ENCODE peak calls at places on chromosomes 2 and 18, in ten cellular contexts. A is thyroid gland; G is AG10803; E is activated CD4-positive, alpha-beta T cell treated with anti-CD3 and anti-CD28 coated beads for 48 hours; J is GM03348; C is ELF-1; B is astrocyte of the hippocampus; R is tibial artery; Y is omental fat pad; D is amniotic stem cell. P is an unnamed sample.

GRCh38 chr2:191171708-191172355 is 21.0 kb upstream of the STAT4 start:
- DNase-seq in A (no peak), G (peak), E (no peak), J (peak), C (no peak), B (peak), R (no peak), Y (no peak), D (peak), P (peak)

GRCh38 chr2:68251855-68252406 is 401 bp downstream of the PPP3R1 start:
- DNase-seq in A (peak), G (no peak), E (peak), J (peak), C (peak), B (peak), R (no peak), Y (no peak), D (no peak), P (no peak)

GRCh38 chr2:42804891-42805290 is 12.5 kb upstream of the HAAO start:
- DNase-seq in A (no peak), G (no peak), E (no peak), J (no peak), C (no peak), B (no peak), R (no peak), Y (no peak), D (no peak), P (no peak)

GRCh38 chr2:26469092-26469710 is 8.7 kb downstream of the OTOF start:
- DNase-seq in A (peak), G (peak), E (peak), J (peak), C (peak), B (peak), R (no peak), Y (no peak), D (no peak), P (peak)

GRCh38 chr18:58239879-58240278 is 195.9 kb downstream of the NEDD4L start:
- DNase-seq in A (no peak), G (no peak), E (no peak), J (no peak), C (no peak), B (no peak), R (no peak), Y (no peak), D (no peak), P (no peak)

GRCh38 chr2:100643906-100644501 is 81.2 kb downstream of the PDCL3 start:
- DNase-seq in A (no peak), G (no peak), E (no peak), J (no peak), C (no peak), B (no peak), R (no peak), Y (no peak), D (no peak), P (no peak)

GRCh38 chr2:239832101-239832994 is 192.8 kb downstream of the NDUFA10 start:
- DNase-seq in A (no peak), G (no peak), E (no peak), J (no peak), C (no peak), B (no peak), R (peak), Y (no peak), D (no peak), P (no peak)

GRCh38 chr2:85308951-85309555 is 18.7 kb downstream of the TGOLN2 start:
- DNase-seq in A (peak), G (peak), E (no peak), J (peak), C (no peak), B (peak), R (peak), Y (no peak), D (peak), P (no peak)

GRCh38 chr2:224520064-224520463 is 65.1 kb downstream of the CUL3 start:
- DNase-seq in A (no peak), G (peak), E (peak), J (peak), C (no peak), B (peak), R (no peak), Y (no peak), D (peak), P (peak)

GRCh38 chr2:190927257-190927656 is 46.6 kb downstream of the GLS start:
- DNase-seq in A (no peak), G (peak), E (no peak), J (no peak), C (no peak), B (peak), R (no peak), Y (no peak), D (peak), P (no peak)

GRCh38 chr18:22203035-22203434 is 33.6 kb downstream of the GATA6 start:
- DNase-seq in A (no peak), G (no peak), E (no peak), J (no peak), C (no peak), B (no peak), R (no peak), Y (no peak), D (no peak), P (no peak)

GRCh38 chr2:68385232-68385906 is 20.3 kb downstream of the PLEK start:
- DNase-seq in A (no peak), G (no peak), E (peak), J (no peak), C (no peak), B (no peak), R (no peak), Y (no peak), D (no peak), P (no peak)

GRCh38 chr2:104856086-104856972 is 2.4 kb downstream of the POU3F3 start:
- DNase-seq in A (no peak), G (no peak), E (no peak), J (no peak), C (peak), B (peak), R (no peak), Y (no peak), D (no peak), P (no peak)

GRCh38 chr2:226411727-226412360 is 387.8 kb downstream of the IRS1 start:
- DNase-seq in A (no peak), G (no peak), E (no peak), J (peak), C (no peak), B (peak), R (no peak), Y (no peak), D (no peak), P (no peak)

GRCh38 chr2:236366406-236366805 is 102.2 kb upstream of the ASB18 start:
- DNase-seq in A (no peak), G (no peak), E (peak), J (no peak), C (no peak), B (no peak), R (no peak), Y (no peak), D (no peak), P (no peak)

GRCh38 chr18:71529708-71530303 is 1014.3 kb downstream of the CBLN2 start:
- DNase-seq in A (no peak), G (no peak), E (no peak), J (no peak), C (no peak), B (peak), R (no peak), Y (no peak), D (no peak), P (peak)

GRCh38 chr18:12159446-12159845 is 65.8 kb downstream of the ANKRD62 start:
- DNase-seq in A (no peak), G (peak), E (no peak), J (no peak), C (no peak), B (no peak), R (no peak), Y (no peak), D (peak), P (peak)